ENCODE peak calls at places on chromosomes 4 and X, in five cellular contexts. Z, C, H, U and B are unnamed samples.
A peak's percentile ranks its signal among the peaks of the same experiment; 100 is the strongest.

GRCh38 chrX:47222776-47223350 is 4.4 kb downstream of the CDK16 start:
- DNase-seq in Z (no peak), C (no peak), H (no peak), U (no peak), B (no peak)

GRCh38 chrX:136495043-136495442 is 2.3 kb upstream of the HTATSF1 start:
- DNase-seq in Z (no peak), C (no peak), H (no peak), U (no peak), B (no peak)

GRCh38 chrX:3026074-3026588 is 15.1 kb upstream of the ARSF start:
- DNase-seq in Z (no peak), C (peak; percentile 31), H (no peak), U (no peak), B (no peak)

GRCh38 chr4:86963697-86964096 is 28.9 kb downstream of the AFF1 start:
- DNase-seq in Z (peak; percentile 55), C (no peak), H (no peak), U (no peak), B (no peak)

GRCh38 chr4:26130173-26130572 is 190.6 kb upstream of the RBPJ start:
- DNase-seq in Z (no peak), C (no peak), H (no peak), U (no peak), B (no peak)

GRCh38 chr4:78244691-78245485 is 187.8 kb downstream of the FRAS1 start:
- DNase-seq in Z (no peak), C (no peak), H (no peak), U (no peak), B (no peak)

GRCh38 chrX:135009057-135009605 is 13.2 kb downstream of the RTL8B start:
- DNase-seq in Z (no peak), C (no peak), H (no peak), U (no peak), B (no peak)

GRCh38 chrX:124395145-124395858 is 48.9 kb downstream of the SH2D1A start:
- DNase-seq in Z (no peak), C (no peak), H (no peak), U (no peak), B (no peak)

GRCh38 chr4:184312126-184312525 is 94.5 kb upstream of the ENPP6 start:
- DNase-seq in Z (no peak), C (no peak), H (no peak), U (no peak), B (no peak)

GRCh38 chrX:123818243-123818642 is 41.6 kb upstream of the XIAP start:
- DNase-seq in Z (no peak), C (no peak), H (no peak), U (peak; percentile 51), B (no peak)

GRCh38 chr4:182880387-182881356 is 36.5 kb downstream of the DCTD start:
- DNase-seq in Z (peak; percentile 6), C (no peak), H (no peak), U (no peak), B (no peak)

DNA sequence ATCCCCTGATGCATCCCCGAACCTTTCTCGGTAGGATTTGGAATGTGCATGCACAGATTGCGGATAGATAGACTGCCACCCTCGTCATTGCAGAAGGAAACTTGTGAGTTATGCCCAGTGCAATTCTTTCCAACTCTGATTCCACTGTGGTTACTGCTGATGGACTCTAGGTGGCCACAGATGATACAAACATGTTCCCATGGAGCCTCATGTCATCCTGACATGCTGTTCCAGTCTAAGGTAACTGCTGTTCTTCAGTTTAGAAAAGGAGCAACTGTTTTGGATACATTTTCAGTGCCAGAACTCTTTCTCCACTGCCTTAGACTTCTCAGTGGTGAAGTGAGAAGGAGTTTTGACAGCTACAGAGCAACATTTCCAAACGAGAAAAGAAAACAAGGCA is 9.0 kb upstream of the VCX3B start:
- DNase-seq in Z (peak; percentile 0), C (no peak), H (no peak), U (no peak), B (no peak)
- TF ChIP-seq CTCF in Z (no peak), C (no peak), H (no peak), U (no peak), B (no peak)

GRCh38 chr4:120843840-120844527 is 78.5 kb downstream of the PRDM5 start:
- DNase-seq in Z (no peak), C (no peak), H (no peak), U (no peak), B (no peak)
- TF ChIP-seq CTCF in Z (peak; percentile 8), C (no peak), H (no peak), U (peak; percentile 52), B (no peak)

GRCh38 chr4:12409507-12410190 is 981.0 kb upstream of the HS3ST1 start:
- DNase-seq in Z (peak; percentile 79), C (no peak), H (no peak), U (peak; percentile 17), B (no peak)
- TF ChIP-seq CTCF in Z (peak; percentile 44), C (no peak), H (no peak), U (no peak), B (no peak)

GRCh38 chr4:56550642-56551041 is 45.1 kb downstream of the ARL9 start:
- DNase-seq in Z (no peak), C (no peak), H (no peak), U (no peak), B (no peak)

GRCh38 chr4:56544573-56545131 is 39.1 kb downstream of the ARL9 start:
- DNase-seq in Z (peak; percentile 77), C (peak; percentile 94), H (peak; percentile 17), U (peak; percentile 85), B (peak; percentile 74)
- TF ChIP-seq CTCF in Z (peak; percentile 96), C (peak; percentile 99), H (peak; percentile 95), U (peak; percentile 82), B (peak; percentile 84)

GRCh38 chr4:24584175-24584850 is at the start of gene DHX15:
- DNase-seq in Z (peak; percentile 98), C (peak; percentile 95), H (peak; percentile 85), U (peak; percentile 99), B (peak; percentile 82)
- TF ChIP-seq CTCF in Z (no peak), C (no peak), H (no peak), U (no peak), B (no peak)